ENCODE peak calls at places on chromosome 2, in eight cellular contexts. P, G, U, J, Q, D, R and V are unnamed samples.

GRCh38 chr2:20350105-20350712 is 435 bp downstream of the PUM2 start:
- DNase-seq in P (peak; percentile 72), G (peak; percentile 82), U (peak; percentile 93), J (peak; percentile 41), Q (peak; percentile 32), D (no peak), R (no peak), V (no peak)

GRCh38 chr2:84894131-84894586 is 11.3 kb upstream of the TMSB10 start:
- DNase-seq in P (no peak), G (no peak), U (no peak), J (no peak), Q (peak; percentile 38), D (no peak), R (no peak), V (no peak)

GRCh38 chr2:218405365-218406208 is 5.9 kb downstream of the CTDSP1 start:
- DNase-seq in P (peak; percentile 29), G (no peak), U (peak; percentile 88), J (no peak), Q (no peak), D (no peak), R (no peak), V (no peak)

GRCh38 chr2:53210538-53210937 is 557.1 kb upstream of the CHAC2 start:
- DNase-seq in P (no peak), G (no peak), U (no peak), J (no peak), Q (peak; percentile 22), D (no peak), R (no peak), V (no peak)

GRCh38 chr2:63440612-63441011 is 147.7 kb downstream of the WDPCP start:
- DNase-seq in P (no peak), G (no peak), U (no peak), J (no peak), Q (no peak), D (peak; percentile 36), R (no peak), V (no peak)

GRCh38 chr2:177598321-177598922 is 205.8 kb downstream of the AGPS start:
- DNase-seq in P (no peak), G (no peak), U (no peak), J (no peak), Q (no peak), D (peak; percentile 62), R (no peak), V (no peak)

GRCh38 chr2:237629739-237630138 is 2.4 kb downstream of the LRRFIP1 start:
- DNase-seq in P (no peak), G (no peak), U (no peak), J (no peak), Q (peak; percentile 52), D (peak; percentile 53), R (no peak), V (no peak)

GRCh38 chr2:217147751-217148318 is 288.0 kb upstream of the TNP1 start:
- DNase-seq in P (no peak), G (no peak), U (no peak), J (no peak), Q (no peak), D (no peak), R (no peak), V (no peak)

GRCh38 chr2:54903736-54904554 is 146.3 kb downstream of the RTN4 start:
- DNase-seq in P (no peak), G (no peak), U (no peak), J (peak; percentile 94), Q (peak; percentile 98), D (peak; percentile 99), R (no peak), V (peak; percentile 47)

GRCh38 chr2:238141541-238142318 is 3.3 kb downstream of the KLHL30 start:
- DNase-seq in P (no peak), G (no peak), U (no peak), J (peak; percentile 35), Q (peak; percentile 86), D (no peak), R (no peak), V (no peak)

GRCh38 chr2:134917958-134918517 is 584 bp upstream of the CCNT2 start:
- DNase-seq in P (peak; percentile 82), G (no peak), U (peak; percentile 98), J (no peak), Q (peak; percentile 87), D (no peak), R (peak; percentile 90), V (peak; percentile 52)

GRCh38 chr2:4827836-4828235 is 864.3 kb upstream of the SOX11 start:
- DNase-seq in P (no peak), G (no peak), U (no peak), J (no peak), Q (peak; percentile 35), D (no peak), R (no peak), V (no peak)

GRCh38 chr2:155965415-155966070 is 367.0 kb downstream of the NR4A2 start:
- DNase-seq in P (no peak), G (no peak), U (no peak), J (no peak), Q (peak; percentile 27), D (no peak), R (no peak), V (no peak)

GRCh38 chr2:164538250-164538866 is 82.9 kb downstream of the GRB14 start:
- DNase-seq in P (no peak), G (no peak), U (no peak), J (peak; percentile 55), Q (peak; percentile 73), D (peak; percentile 47), R (no peak), V (no peak)

GRCh38 chr2:144099746-144100438 is 420.0 kb downstream of the ZEB2 start:
- DNase-seq in P (no peak), G (no peak), U (no peak), J (peak; percentile 29), Q (peak; percentile 91), D (peak; percentile 87), R (no peak), V (no peak)
- TF ChIP-seq CTCF in P (no peak), G (no peak), U (no peak), J (no peak), Q (peak; percentile 59), D (peak; percentile 42), R (peak; percentile 65), V (no peak)

DNA sequence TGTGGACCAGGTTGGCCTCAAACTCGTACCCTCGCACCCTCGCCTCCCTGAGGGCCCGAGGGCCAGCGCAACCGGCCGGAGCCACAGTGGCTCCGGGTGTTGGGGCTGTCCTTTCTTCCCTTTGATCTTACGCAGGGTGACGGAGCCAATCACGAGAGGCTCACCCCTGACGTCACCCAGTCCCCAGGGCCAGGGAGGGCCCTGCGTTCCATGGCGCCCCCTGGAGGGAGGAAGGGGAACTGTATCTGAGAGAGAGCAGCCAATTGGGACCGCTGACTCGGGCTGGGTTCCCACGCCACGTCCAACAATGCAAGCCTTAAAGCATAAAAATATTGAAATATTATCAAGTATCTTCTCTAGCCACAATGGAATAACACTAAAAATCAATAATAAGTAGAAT is 432.8 kb upstream of the LRRTM4 start:
- DNase-seq in P (no peak), G (no peak), U (no peak), J (no peak), Q (no peak), D (no peak), R (no peak), V (no peak)
- TF ChIP-seq CTCF in P (peak; percentile 46), G (no peak), U (no peak), J (no peak), Q (peak; percentile 37), D (no peak), R (no peak), V (no peak)

GRCh38 chr2:196592912-196593881 is 46.3 kb upstream of the CCDC150 start:
- DNase-seq in P (peak; percentile 67), G (peak; percentile 76), U (peak; percentile 73), J (peak; percentile 60), Q (peak; percentile 25), D (peak; percentile 37), R (no peak), V (no peak)

GRCh38 chr2:196594158-196594557 is 45.4 kb upstream of the CCDC150 start:
- DNase-seq in P (no peak), G (no peak), U (no peak), J (no peak), Q (no peak), D (no peak), R (no peak), V (no peak)

GRCh38 chr2:196591621-196592022 is 47.9 kb upstream of the CCDC150 start:
- DNase-seq in P (no peak), G (no peak), U (no peak), J (no peak), Q (no peak), D (no peak), R (no peak), V (no peak)

GRCh38 chr2:196591004-196591403 is 48.5 kb upstream of the CCDC150 start:
- DNase-seq in P (no peak), G (no peak), U (no peak), J (no peak), Q (no peak), D (no peak), R (no peak), V (no peak)

DNA sequence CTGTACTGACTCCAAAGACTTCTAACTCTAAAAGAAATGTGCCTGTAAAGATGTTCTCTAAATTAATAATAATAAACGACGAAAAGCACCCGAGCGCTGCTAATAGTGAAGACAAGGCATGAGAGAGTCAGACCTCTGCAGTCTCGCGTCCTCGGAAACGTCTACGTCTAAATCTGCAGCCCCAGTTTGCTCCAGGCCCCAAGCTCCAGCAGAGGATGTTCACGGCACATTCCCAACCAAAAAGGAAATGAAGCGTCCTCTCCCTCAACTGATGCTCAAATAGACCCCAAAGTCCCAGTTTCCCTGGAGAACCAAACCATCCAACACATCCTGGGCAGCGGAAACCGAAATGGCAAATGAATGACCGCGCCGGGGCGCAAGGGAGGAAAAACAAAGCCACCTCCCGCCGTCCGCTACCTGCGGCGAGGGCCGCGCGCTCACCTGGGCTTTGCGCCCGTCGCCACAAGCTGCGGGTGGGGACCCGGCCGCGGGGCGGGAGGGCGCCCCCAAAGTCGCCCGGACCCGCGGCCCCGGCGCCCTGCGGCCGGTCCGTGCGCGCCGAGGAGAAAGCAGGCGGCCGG is 47.1 kb upstream of the CCDC150 start:
- DNase-seq in P (peak; percentile 44), G (no peak), U (no peak), J (no peak), Q (peak; percentile 38), D (peak; percentile 33), R (no peak), V (no peak)
- TF ChIP-seq CTCF in P (no peak), G (no peak), U (no peak), J (peak; percentile 57), Q (peak; percentile 34), D (no peak), R (no peak), V (no peak)

GRCh38 chr2:154375625-154376020 is 322.9 kb upstream of the KCNJ3 start:
- DNase-seq in P (no peak), G (no peak), U (no peak), J (peak; percentile 9), Q (peak; percentile 64), D (peak; percentile 77), R (no peak), V (no peak)
- TF ChIP-seq CTCF in P (peak; percentile 43), G (peak; percentile 50), U (no peak), J (peak; percentile 79), Q (peak; percentile 60), D (peak; percentile 43), R (no peak), V (peak; percentile 25)

GRCh38 chr2:42184346-42184745 is 15.2 kb downstream of the EML4 start:
- DNase-seq in P (no peak), G (no peak), U (no peak), J (no peak), Q (no peak), D (no peak), R (no peak), V (no peak)
- TF ChIP-seq CTCF in P (no peak), G (no peak), U (no peak), J (no peak), Q (peak; percentile 13), D (no peak), R (no peak), V (no peak)